ENCODE peak calls at places on chromosomes 5 and 9, in five cellular contexts. One of them, this sample, is unnamed. For H3K4me1, the result is how much of the 10 kb centered on the place peaks cover.

GRCh38 chr9:134395727-134396257 is 69.5 kb downstream of the RXRA start:
- DNase-seq in MM.1S: no peak
- DNase-seq in HepG2: no peak
- DNase-seq in neural progenitor cell: no peak
- DNase-seq in mammary epithelial cell: no peak
- DNase-seq in this sample: no peak

GRCh38 chr5:54470677-54471076 is 15.2 kb downstream of the HSPB3 start:
- DNase-seq in MM.1S: no peak
- DNase-seq in HepG2: no peak
- DNase-seq in neural progenitor cell: no peak
- DNase-seq in mammary epithelial cell: no peak
- DNase-seq in this sample: no peak

GRCh38 chr5:10797246-10797645 is 36.2 kb upstream of the DAP start:
- DNase-seq in MM.1S: no peak
- DNase-seq in HepG2: no peak
- DNase-seq in neural progenitor cell: no peak
- DNase-seq in mammary epithelial cell: peak
- DNase-seq in this sample: no peak

GRCh38 chr5:114448496-114448895 is 86.6 kb downstream of the KCNN2 start:
- DNase-seq in MM.1S: no peak
- DNase-seq in HepG2: no peak
- DNase-seq in neural progenitor cell: no peak
- DNase-seq in mammary epithelial cell: no peak
- DNase-seq in this sample: no peak

GRCh38 chr5:132677191-132677590 is 3.4 kb downstream of the IL4 start:
- DNase-seq in MM.1S: no peak
- DNase-seq in HepG2: peak
- DNase-seq in neural progenitor cell: peak
- DNase-seq in mammary epithelial cell: peak
- DNase-seq in this sample: peak

GRCh38 chr9:85897853-85898252 is 43.1 kb upstream of the NAA35 start:
- DNase-seq in MM.1S: no peak
- DNase-seq in HepG2: no peak
- DNase-seq in neural progenitor cell: no peak
- DNase-seq in mammary epithelial cell: no peak
- DNase-seq in this sample: no peak

GRCh38 chr5:67272453-67273130 is 76.0 kb upstream of the CD180 start:
- DNase-seq in MM.1S: no peak
- DNase-seq in HepG2: no peak
- DNase-seq in neural progenitor cell: no peak
- DNase-seq in mammary epithelial cell: no peak
- DNase-seq in this sample: no peak

GRCh38 chr5:130324953-130325671 is 420.8 kb downstream of the CHSY3 start:
- DNase-seq in MM.1S: peak
- DNase-seq in HepG2: no peak
- DNase-seq in neural progenitor cell: no peak
- DNase-seq in mammary epithelial cell: peak
- DNase-seq in this sample: no peak

GRCh38 chr9:87880683-87881082 is 2.0 kb upstream of the SPATA31E1 start:
- DNase-seq in MM.1S: no peak
- DNase-seq in HepG2: no peak
- DNase-seq in neural progenitor cell: no peak
- DNase-seq in mammary epithelial cell: no peak
- DNase-seq in this sample: no peak

GRCh38 chr5:58452566-58453258 is 7.2 kb downstream of the PLK2 start:
- DNase-seq in MM.1S: no peak
- DNase-seq in HepG2: no peak
- DNase-seq in neural progenitor cell: no peak
- DNase-seq in mammary epithelial cell: no peak
- DNase-seq in this sample: no peak

GRCh38 chr5:120446068-120446492 is 18.0 kb upstream of the PRR16 start:
- DNase-seq in MM.1S: no peak
- DNase-seq in HepG2: no peak
- DNase-seq in neural progenitor cell: no peak
- DNase-seq in mammary epithelial cell: peak
- DNase-seq in this sample: peak

GRCh38 chr9:93028448-93029006 is 30.0 kb upstream of the SUSD3 start:
- DNase-seq in MM.1S: no peak
- DNase-seq in HepG2: no peak
- DNase-seq in neural progenitor cell: no peak
- DNase-seq in mammary epithelial cell: no peak
- DNase-seq in this sample: no peak

GRCh38 chr5:58582411-58583393 is at the start of gene RAB3C:
- DNase-seq in MM.1S: peak
- DNase-seq in HepG2: peak
- DNase-seq in neural progenitor cell: peak
- DNase-seq in mammary epithelial cell: peak
- DNase-seq in this sample: peak

GRCh38 chr5:159880676-159881075 is 35.6 kb upstream of the ADRA1B start:
- DNase-seq in MM.1S: no peak
- DNase-seq in HepG2: no peak
- DNase-seq in neural progenitor cell: no peak
- DNase-seq in mammary epithelial cell: no peak
- DNase-seq in this sample: no peak

GRCh38 chr9:34611811-34612787 is at the start of gene RPP25L:
- DNase-seq in MM.1S: peak
- DNase-seq in HepG2: peak
- DNase-seq in neural progenitor cell: peak
- DNase-seq in mammary epithelial cell: peak
- DNase-seq in this sample: peak
- TF ChIP-seq EZH2 in MM.1S: no peak
- TF ChIP-seq EZH2 in HepG2: no peak
- TF ChIP-seq EZH2 in neural progenitor cell: peak
- TF ChIP-seq EZH2 in mammary epithelial cell: no peak
- TF ChIP-seq EZH2 in this sample: no peak

GRCh38 chr5:142311725-142312124 is 13.1 kb downstream of the SPRY4 start:
- DNase-seq in MM.1S: no peak
- DNase-seq in HepG2: no peak
- DNase-seq in neural progenitor cell: no peak
- DNase-seq in mammary epithelial cell: no peak
- DNase-seq in this sample: no peak

GRCh38 chr5:142313693-142314092 is 11.1 kb downstream of the SPRY4 start:
- DNase-seq in MM.1S: no peak
- DNase-seq in HepG2: no peak
- DNase-seq in neural progenitor cell: no peak
- DNase-seq in mammary epithelial cell: no peak
- DNase-seq in this sample: no peak

GRCh38 chr5:142310803-142311202 is 14.0 kb downstream of the SPRY4 start:
- DNase-seq in MM.1S: no peak
- DNase-seq in HepG2: no peak
- DNase-seq in neural progenitor cell: no peak
- DNase-seq in mammary epithelial cell: no peak
- DNase-seq in this sample: no peak

GRCh38 chr5:142313275-142313674 is 11.5 kb downstream of the SPRY4 start:
- DNase-seq in MM.1S: no peak
- DNase-seq in HepG2: no peak
- DNase-seq in neural progenitor cell: no peak
- DNase-seq in mammary epithelial cell: no peak
- DNase-seq in this sample: no peak

GRCh38 chr5:142312399-142312798 is 12.4 kb downstream of the SPRY4 start:
- DNase-seq in MM.1S: no peak
- DNase-seq in HepG2: no peak
- DNase-seq in neural progenitor cell: no peak
- DNase-seq in mammary epithelial cell: no peak
- DNase-seq in this sample: no peak
- H3K4me1 ChIP-seq in MM.1S: under half
- H3K4me1 ChIP-seq in HepG2: half or more
- H3K4me1 ChIP-seq in neural progenitor cell: under half
- H3K4me1 ChIP-seq in mammary epithelial cell: under half
- H3K4me1 ChIP-seq in this sample: under half

GRCh38 chr9:38138276-38138675 is 69.2 kb upstream of the SHB start:
- DNase-seq in MM.1S: no peak
- DNase-seq in HepG2: no peak
- DNase-seq in neural progenitor cell: no peak
- DNase-seq in mammary epithelial cell: no peak
- DNase-seq in this sample: no peak
- TF ChIP-seq EZH2 in MM.1S: no peak
- TF ChIP-seq EZH2 in HepG2: no peak
- TF ChIP-seq EZH2 in neural progenitor cell: no peak
- TF ChIP-seq EZH2 in mammary epithelial cell: no peak
- TF ChIP-seq EZH2 in this sample: no peak

GRCh38 chr5:6723901-6724300 is 10.7 kb downstream of the TENT4A start:
- DNase-seq in MM.1S: no peak
- DNase-seq in HepG2: no peak
- DNase-seq in neural progenitor cell: no peak
- DNase-seq in mammary epithelial cell: no peak
- DNase-seq in this sample: no peak
- H3K4me1 ChIP-seq in MM.1S: half or more
- H3K4me1 ChIP-seq in HepG2: under half
- H3K4me1 ChIP-seq in neural progenitor cell: under half
- H3K4me1 ChIP-seq in mammary epithelial cell: under half
- H3K4me1 ChIP-seq in this sample: under half

GRCh38 chr5:1219098-1219767 is 5.9 kb upstream of the SLC6A18 start:
- DNase-seq in MM.1S: no peak
- DNase-seq in HepG2: no peak
- DNase-seq in neural progenitor cell: no peak
- DNase-seq in mammary epithelial cell: no peak
- DNase-seq in this sample: no peak
- TF ChIP-seq EZH2 in MM.1S: no peak
- TF ChIP-seq EZH2 in HepG2: peak
- TF ChIP-seq EZH2 in neural progenitor cell: no peak
- TF ChIP-seq EZH2 in mammary epithelial cell: no peak
- TF ChIP-seq EZH2 in this sample: no peak

DNA sequence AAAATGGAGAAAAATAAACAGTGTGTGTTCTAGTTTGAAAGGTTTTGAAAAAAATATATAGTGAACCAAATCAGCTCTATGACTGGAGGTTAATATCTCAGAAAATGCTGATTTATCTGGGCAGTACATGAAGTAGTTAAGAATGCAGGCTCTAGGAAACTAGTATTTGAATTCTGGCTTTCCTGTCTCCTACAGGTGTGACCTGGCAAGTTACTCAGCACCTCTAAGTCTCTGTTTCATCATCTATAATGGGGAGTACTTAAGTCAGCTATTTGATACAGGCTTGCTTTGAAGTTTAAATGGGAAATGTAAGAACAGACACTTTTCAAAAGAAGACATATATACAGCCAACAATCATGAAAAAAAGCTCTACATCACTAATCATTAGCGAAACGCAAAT is 5.2 kb downstream of the GRAMD2B start:
- DNase-seq in MM.1S: peak
- DNase-seq in HepG2: no peak
- DNase-seq in neural progenitor cell: no peak
- DNase-seq in mammary epithelial cell: no peak
- DNase-seq in this sample: no peak
- H3K4me1 ChIP-seq in MM.1S: under half
- H3K4me1 ChIP-seq in HepG2: under half
- H3K4me1 ChIP-seq in neural progenitor cell: under half
- H3K4me1 ChIP-seq in mammary epithelial cell: under half
- H3K4me1 ChIP-seq in this sample: under half

DNA sequence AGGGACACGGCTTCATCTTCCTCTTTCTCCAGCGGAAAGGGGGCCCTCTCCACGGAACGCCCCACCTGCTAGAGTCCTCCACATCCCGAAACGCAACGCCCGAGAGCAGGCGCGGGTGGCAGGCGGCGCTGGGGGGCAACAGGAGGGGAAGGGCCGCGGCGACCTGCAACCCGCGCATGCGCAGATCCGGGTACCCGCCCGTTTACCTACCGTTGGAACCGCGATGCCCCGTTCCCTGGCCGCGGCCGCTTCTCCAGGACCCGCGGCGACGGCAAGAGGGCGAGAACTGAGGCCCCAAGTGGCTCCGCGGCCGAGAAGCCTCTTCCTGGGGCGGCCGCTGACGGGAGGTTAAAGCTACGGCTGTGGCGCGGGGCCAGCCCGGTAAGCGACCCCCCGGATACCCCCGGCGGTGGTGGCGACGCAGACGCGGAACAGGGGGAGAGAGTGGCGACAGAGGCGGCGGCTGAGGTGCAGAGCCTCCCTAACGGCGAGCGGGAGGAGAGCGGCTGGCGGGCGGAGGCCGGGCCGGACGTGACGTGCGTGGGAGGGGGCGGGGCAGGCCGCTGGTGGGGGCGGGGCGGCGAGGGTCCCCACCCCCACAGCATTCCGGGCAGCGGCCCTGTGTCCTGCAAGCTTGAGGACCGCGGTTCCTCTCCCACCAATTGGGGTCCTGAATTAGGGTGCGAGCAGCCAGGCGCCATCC is at the start of gene FAM13B:
- DNase-seq in MM.1S: peak
- DNase-seq in HepG2: peak
- DNase-seq in neural progenitor cell: peak
- DNase-seq in mammary epithelial cell: peak
- DNase-seq in this sample: peak
- TF ChIP-seq EZH2 in MM.1S: no peak
- TF ChIP-seq EZH2 in HepG2: no peak
- TF ChIP-seq EZH2 in neural progenitor cell: no peak
- TF ChIP-seq EZH2 in mammary epithelial cell: no peak
- TF ChIP-seq EZH2 in this sample: no peak

DNA sequence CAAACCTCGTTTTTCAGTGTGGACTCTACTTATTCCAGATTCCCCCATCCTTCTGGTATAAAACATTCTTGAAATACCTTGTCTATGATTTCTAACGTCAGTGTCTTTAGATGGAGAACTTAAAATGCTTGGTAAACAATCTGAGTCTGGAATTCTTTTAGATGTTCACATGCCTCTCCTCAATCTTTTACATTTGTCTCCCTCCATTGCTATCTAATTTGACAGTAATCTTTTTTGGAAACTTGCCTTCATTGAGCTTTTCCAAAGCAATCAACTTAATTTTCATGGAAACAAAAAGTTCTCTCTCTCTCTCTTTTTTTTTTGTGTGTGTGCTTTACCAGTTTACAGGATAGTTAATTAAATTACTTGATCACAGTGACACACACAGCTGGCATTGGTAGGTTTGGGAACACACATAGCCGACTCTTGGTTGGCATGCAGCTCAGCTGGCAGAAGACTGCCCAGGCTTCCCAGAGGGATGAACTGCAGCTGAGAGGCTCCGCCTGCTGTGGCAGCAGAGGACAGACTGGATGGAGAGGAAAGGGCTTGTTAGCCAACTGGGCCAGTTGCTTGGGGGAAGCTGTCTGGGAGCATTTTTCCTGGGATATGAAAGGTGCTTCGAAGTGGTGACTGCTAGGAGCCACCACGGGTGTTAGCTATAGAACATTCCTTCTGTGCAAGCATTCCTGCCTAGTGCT is 271.3 kb downstream of the ZSWIM6 start:
- DNase-seq in MM.1S: no peak
- DNase-seq in HepG2: no peak
- DNase-seq in neural progenitor cell: no peak
- DNase-seq in mammary epithelial cell: no peak
- DNase-seq in this sample: no peak
- H3K4me1 ChIP-seq in MM.1S: under half
- H3K4me1 ChIP-seq in HepG2: under half
- H3K4me1 ChIP-seq in neural progenitor cell: under half
- H3K4me1 ChIP-seq in mammary epithelial cell: under half
- H3K4me1 ChIP-seq in this sample: under half

This sample was measured in hepatocyte.